ENCODE peak calls at places on chromosomes 3 and 15, in eight cellular contexts. N is MCF 10A; E is OCI-LY7; I is CD4-positive, alpha-beta T cell; W is AG10803; Y is cardiac muscle cell; Q is A549; S is glutamatergic neuron. B is an unnamed sample.

GRCh38 chr3:13688034-13688433 is 139.1 kb downstream of the FBLN2 start:
- DNase-seq in Y (no peak), Q (no peak), I (no peak), W (no peak), S (no peak), E (no peak), N (no peak), B (no peak)

GRCh38 chr3:484302-484701 is 287.7 kb downstream of the CHL1 start:
- DNase-seq in E (no peak), W (no peak), Y (peak; percentile 45), N (no peak), I (no peak), S (no peak), Q (no peak), B (no peak)

GRCh38 chr3:6861989-6862879 is 1.3 kb downstream of the GRM7 start:
- DNase-seq in Q (no peak), I (no peak), S (peak; percentile 24), N (no peak), E (no peak), W (no peak), Y (no peak), B (no peak)

GRCh38 chr3:124217542-124217941 is 225.6 kb upstream of the ROPN1 start:
- DNase-seq in N (peak; percentile 85), W (peak; percentile 69), S (no peak), Y (peak; percentile 89), Q (peak; percentile 9), E (peak; percentile 43), I (no peak), B (peak; percentile 80)

GRCh38 chr15:64019764-64020163 is 26.5 kb downstream of the DAPK2 start:
- DNase-seq in I (no peak), Y (no peak), Q (no peak), N (no peak), E (no peak), S (no peak), W (peak; percentile 56), B (no peak)

GRCh38 chr3:122466701-122467240 is 48.0 kb downstream of the KPNA1 start:
- DNase-seq in E (no peak), S (no peak), Y (no peak), W (no peak), I (no peak), Q (no peak), N (no peak), B (no peak)

GRCh38 chr3:111578867-111579266 is 16.3 kb downstream of the ZBED2 start:
- DNase-seq in W (no peak), Y (no peak), S (no peak), I (no peak), E (no peak), Q (no peak), N (no peak), B (no peak)

GRCh38 chr3:43153189-43154083 is 47.6 kb upstream of the POMGNT2 start:
- DNase-seq in S (peak; percentile 68), Q (no peak), W (peak; percentile 91), I (no peak), N (no peak), Y (no peak), E (no peak), B (no peak)

GRCh38 chr3:141686477-141687280 is 51.4 kb upstream of the RNF7 start:
- DNase-seq in Q (no peak), N (peak; percentile 66), S (no peak), I (no peak), W (peak; percentile 69), Y (no peak), E (no peak), B (no peak)

GRCh38 chr15:85421116-85421925 is 40.9 kb downstream of the AKAP13 start:
- DNase-seq in Y (peak; percentile 41), S (no peak), I (no peak), Q (no peak), W (peak; percentile 30), E (no peak), N (no peak), B (no peak)

GRCh38 chr15:60620707-60621106 is 141.8 kb upstream of the ICE2 start:
- DNase-seq in I (no peak), E (no peak), W (peak; percentile 61), S (no peak), N (no peak), Q (no peak), Y (peak; percentile 26), B (peak; percentile 65)

GRCh38 chr3:72683068-72683467 is 165.2 kb downstream of the SHQ1 start:
- DNase-seq in Q (no peak), S (no peak), W (no peak), N (no peak), E (no peak), I (no peak), Y (no peak), B (no peak)

GRCh38 chr3:90054306-90054705 is 946.9 kb downstream of the EPHA3 start:
- DNase-seq in W (no peak), Q (no peak), E (no peak), I (no peak), N (no peak), Y (no peak), S (no peak), B (no peak)

GRCh38 chr3:53589201-53589600 is 94.8 kb downstream of the CACNA1D start:
- DNase-seq in I (no peak), W (no peak), E (no peak), N (no peak), Q (no peak), S (no peak), Y (no peak), B (no peak)

GRCh38 chr3:184305577-184305976 is 6.5 kb downstream of the PSMD2 start:
- DNase-seq in W (peak; percentile 24), Q (no peak), S (no peak), I (no peak), N (peak; percentile 39), Y (no peak), E (peak; percentile 29), B (no peak)

GRCh38 chr3:171458056-171458856 is 1.9 kb downstream of the TNIK start:
- DNase-seq in W (no peak), N (no peak), E (no peak), S (no peak), I (peak; percentile 53), Y (no peak), Q (no peak), B (no peak)

GRCh38 chr3:185292238-185292637 is 38.4 kb upstream of the EHHADH start:
- DNase-seq in S (no peak), E (no peak), I (no peak), W (no peak), N (no peak), Y (no peak), Q (no peak), B (no peak)

GRCh38 chr3:172982731-172983364 is 158.2 kb downstream of the SPATA16 start:
- DNase-seq in E (no peak), Q (no peak), I (no peak), W (no peak), Y (peak; percentile 35), S (no peak), N (peak; percentile 4), B (no peak)

GRCh38 chr15:31811641-31812040 is 218.7 kb upstream of the CHRNA7 start:
- DNase-seq in W (no peak), I (no peak), N (no peak), E (no peak), Q (no peak), S (no peak), Y (no peak), B (no peak)

GRCh38 chr15:68424754-68425390 is 7.1 kb downstream of the ITGA11 start:
- DNase-seq in Q (no peak), W (peak; percentile 50), I (no peak), E (no peak), Y (no peak), N (no peak), S (no peak), B (no peak)

GRCh38 chr15:83626171-83626802 is 27.6 kb upstream of the ADAMTSL3 start:
- DNase-seq in Q (no peak), I (no peak), Y (no peak), N (no peak), S (no peak), W (no peak), E (no peak), B (no peak)

GRCh38 chr15:98806275-98806895 is 158.0 kb downstream of the IGF1R start:
- DNase-seq in Y (no peak), Q (no peak), N (no peak), E (no peak), W (no peak), S (no peak), I (no peak), B (no peak)

GRCh38 chr15:98805434-98806274 is 157.3 kb downstream of the IGF1R start:
- DNase-seq in Y (no peak), I (no peak), N (no peak), E (no peak), S (no peak), W (no peak), Q (no peak), B (no peak)

GRCh38 chr15:98809273-98809672 is 160.9 kb downstream of the IGF1R start:
- DNase-seq in I (no peak), E (no peak), S (no peak), W (no peak), Y (no peak), Q (no peak), N (no peak), B (no peak)

GRCh38 chr15:98804057-98804380 is 155.7 kb downstream of the IGF1R start:
- DNase-seq in S (no peak), Y (no peak), W (no peak), Q (no peak), N (no peak), E (no peak), I (no peak), B (no peak)

DNA sequence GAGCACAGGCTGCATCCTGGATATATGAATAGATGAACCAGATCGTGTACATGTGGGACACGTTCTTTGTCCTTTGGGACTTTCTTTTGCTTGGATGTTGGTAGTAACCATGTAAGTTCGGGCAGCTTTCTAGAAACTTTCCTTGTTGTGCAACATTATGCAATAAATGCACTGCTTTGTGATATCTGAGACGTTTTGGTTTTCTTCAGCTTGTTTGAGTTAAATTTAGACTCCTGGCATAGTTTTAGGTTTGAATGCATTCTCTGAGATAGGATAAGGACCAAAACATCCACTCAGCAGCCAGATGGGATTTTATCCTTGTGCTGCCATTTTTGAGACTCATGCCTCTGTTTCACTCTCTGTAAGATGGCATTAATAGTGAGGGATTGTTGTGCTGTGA is 158.9 kb downstream of the IGF1R start:
- DNase-seq in E (no peak), Q (no peak), S (no peak), N (peak; percentile 30), W (peak; percentile 92), I (no peak), Y (no peak), B (no peak)
- TF ChIP-seq CTCF in E (no peak), Q (no peak), S (no peak), N (no peak), W (no peak), I (no peak), Y (no peak), B (no peak)

GRCh38 chr3:55723653-55724406 is 236.7 kb upstream of the WNT5A start:
- DNase-seq in S (no peak), E (peak; percentile 75), I (no peak), Y (no peak), W (no peak), Q (no peak), N (no peak), B (no peak)
- TF ChIP-seq CTCF in S (no peak), E (peak; percentile 30), I (no peak), Y (no peak), W (no peak), Q (no peak), N (no peak), B (no peak)

GRCh38 chr3:160115387-160115786 is 109.8 kb upstream of the C3orf80 start:
- DNase-seq in Y (no peak), E (no peak), W (no peak), N (no peak), Q (no peak), S (no peak), I (no peak), B (no peak)
- TF ChIP-seq CTCF in Y (no peak), E (no peak), W (no peak), N (no peak), Q (no peak), S (no peak), I (no peak), B (no peak)

GRCh38 chr3:195123196-195123805 is 147.7 kb downstream of the XXYLT1 start:
- DNase-seq in W (peak; percentile 46), S (peak; percentile 66), E (no peak), I (no peak), N (no peak), Y (no peak), Q (no peak), B (no peak)
- TF ChIP-seq CTCF in W (peak; percentile 41), S (peak; percentile 47), E (peak; percentile 45), I (no peak), N (no peak), Y (peak; percentile 16), Q (no peak), B (no peak)